ENCODE peak calls at places on chromosomes 7 and 10, in ten cellular contexts. J, L, D, N, C, Q, X, W, V and E are unnamed samples.

GRCh38 chr10:96118604-96119450 is 11.3 kb upstream of the ZNF518A start:
- DNase-seq in C (no peak), Q (no peak), J (no peak), W (no peak), X (no peak), D (no peak), V (no peak), L (no peak), N (no peak), E (no peak)

GRCh38 chr7:134741901-134742635 is 37.4 kb upstream of the CALD1 start:
- DNase-seq in W (no peak), C (no peak), X (no peak), D (peak), N (peak), V (peak), J (no peak), Q (peak), L (peak), E (no peak)

GRCh38 chr7:75849573-75849972 is 29.3 kb upstream of the RHBDD2 start:
- DNase-seq in Q (no peak), X (no peak), V (no peak), C (no peak), W (no peak), J (no peak), N (no peak), L (peak), D (no peak), E (no peak)

GRCh38 chr7:831596-832291 is 532 bp upstream of the SUN1 start:
- DNase-seq in V (peak), X (no peak), N (peak), J (peak), C (no peak), L (peak), Q (no peak), D (peak), W (peak), E (no peak)

GRCh38 chr10:25912796-25913195 is 21.2 kb upstream of the MYO3A start:
- DNase-seq in L (no peak), C (no peak), N (no peak), W (no peak), V (no peak), X (no peak), Q (no peak), J (no peak), D (no peak), E (no peak)

GRCh38 chr10:67306588-67307205 is 380.9 kb downstream of the LRRTM3 start:
- DNase-seq in V (no peak), X (no peak), J (peak), D (peak), L (peak), N (peak), C (no peak), W (no peak), Q (no peak), E (peak)

GRCh38 chr10:14478639-14479038 is 147.9 kb upstream of the FRMD4A start:
- DNase-seq in V (peak), W (no peak), Q (peak), N (peak), X (no peak), J (peak), L (peak), C (peak), D (peak), E (peak)

GRCh38 chr7:115728518-115728917 is 302.0 kb downstream of the TFEC start:
- DNase-seq in X (no peak), N (no peak), D (no peak), C (no peak), Q (no peak), W (no peak), J (no peak), V (no peak), L (no peak), E (no peak)

GRCh38 chr7:155214328-155214986 is 83.2 kb upstream of the INSIG1 start:
- DNase-seq in D (no peak), L (peak), Q (no peak), V (peak), C (no peak), J (no peak), W (no peak), N (peak), X (no peak), E (no peak)

GRCh38 chr10:67224553-67224952 is 298.7 kb downstream of the LRRTM3 start:
- DNase-seq in Q (no peak), V (no peak), L (no peak), N (no peak), C (no peak), W (no peak), D (no peak), J (no peak), X (no peak), E (no peak)

GRCh38 chr10:132563485-132564248 is 26.1 kb downstream of the INPP5A start:
- DNase-seq in C (no peak), V (peak), L (no peak), N (peak), Q (peak), W (peak), X (no peak), D (no peak), J (no peak), E (no peak)

GRCh38 chr7:27182285-27182827 is 2.7 kb downstream of the HOXA11 start:
- DNase-seq in Q (no peak), N (no peak), W (no peak), X (no peak), C (no peak), D (peak), J (no peak), L (no peak), V (peak), E (no peak)

GRCh38 chr10:131855763-131856401 is 44.9 kb upstream of the PPP2R2D start:
- DNase-seq in D (no peak), Q (no peak), X (no peak), J (no peak), L (no peak), C (no peak), N (no peak), W (no peak), V (no peak), E (no peak)

GRCh38 chr10:100370976-100371706 is 24.1 kb downstream of the SCD start:
- DNase-seq in V (peak), Q (no peak), C (no peak), N (peak), L (peak), D (peak), J (peak), W (peak), X (no peak), E (peak)

GRCh38 chr10:100009283-100009792 is 409 bp downstream of the DNMBP start:
- DNase-seq in D (no peak), L (peak), J (peak), V (peak), N (peak), Q (no peak), W (no peak), C (no peak), X (no peak), E (peak)

GRCh38 chr10:99346247-99346646 is 17.1 kb downstream of the CNNM1 start:
- DNase-seq in N (peak), C (no peak), Q (no peak), L (peak), X (no peak), J (no peak), V (no peak), D (peak), W (no peak), E (no peak)

GRCh38 chr7:39592586-39592985 is 26.4 kb downstream of the YAE1 start:
- DNase-seq in J (no peak), X (no peak), N (peak), V (peak), L (peak), C (no peak), W (no peak), Q (no peak), D (peak), E (no peak)

GRCh38 chr10:49526624-49527023 is 12.3 kb downstream of the ERCC6 start:
- DNase-seq in J (no peak), L (no peak), N (no peak), X (no peak), D (peak), V (no peak), C (no peak), Q (no peak), W (no peak), E (no peak)

GRCh38 chr10:66350622-66351399 is 575.0 kb upstream of the LRRTM3 start:
- DNase-seq in Q (no peak), W (no peak), N (no peak), C (no peak), X (no peak), L (no peak), J (no peak), V (no peak), D (no peak), E (no peak)

GRCh38 chr10:60235001-60235400 is 154.7 kb downstream of the ANK3 start:
- DNase-seq in V (no peak), X (no peak), L (peak), N (peak), W (no peak), D (peak), C (no peak), J (no peak), Q (no peak), E (no peak)

GRCh38 chr10:6146921-6147320 is 55.8 kb upstream of the PFKFB3 start:
- DNase-seq in L (no peak), D (no peak), V (no peak), N (no peak), X (no peak), Q (no peak), W (no peak), C (no peak), J (no peak), E (no peak)

GRCh38 chr10:73517166-73517888 is 21.5 kb upstream of the PPP3CB start:
- DNase-seq in N (peak), J (no peak), V (peak), X (no peak), Q (no peak), C (no peak), D (peak), L (no peak), W (no peak), E (peak)